ENCODE peak calls at places on chromosomes 2 and 18, in nine cellular contexts. One of them, this sample, is unnamed. For H3K36me3, the result is how much of the 10 kb centered on the place peaks cover.

GRCh38 chr2:128305555-128306080 is 13.1 kb downstream of the HS6ST1 start:
- DNase-seq in prostate gland: no peak
- DNase-seq in cardiac muscle cell: no peak
- DNase-seq in tibial artery: no peak
- DNase-seq in GM23248: peak
- DNase-seq in testis: no peak
- DNase-seq in transverse colon: no peak
- DNase-seq in stomach: no peak
- DNase-seq in SJSA1: no peak
- DNase-seq in this sample: no peak

GRCh38 chr2:136131961-136132839 is 14.3 kb upstream of the CXCR4 start:
- DNase-seq in cardiac muscle cell: no peak
- DNase-seq in tibial artery: peak
- DNase-seq in transverse colon: peak
- DNase-seq in GM23248: no peak
- DNase-seq in SJSA1: no peak
- DNase-seq in testis: no peak
- DNase-seq in stomach: peak
- DNase-seq in prostate gland: no peak
- DNase-seq in this sample: no peak

GRCh38 chr2:220463876-220464275 is 836.4 kb downstream of the SLC4A3 start:
- DNase-seq in GM23248: no peak
- DNase-seq in prostate gland: no peak
- DNase-seq in transverse colon: no peak
- DNase-seq in tibial artery: no peak
- DNase-seq in SJSA1: no peak
- DNase-seq in testis: no peak
- DNase-seq in cardiac muscle cell: no peak
- DNase-seq in stomach: no peak
- DNase-seq in this sample: no peak

GRCh38 chr18:46362533-46362932 is 258.3 kb downstream of the HAUS1 start:
- DNase-seq in GM23248: no peak
- DNase-seq in prostate gland: no peak
- DNase-seq in transverse colon: no peak
- DNase-seq in testis: no peak
- DNase-seq in stomach: no peak
- DNase-seq in tibial artery: no peak
- DNase-seq in cardiac muscle cell: no peak
- DNase-seq in SJSA1: no peak
- DNase-seq in this sample: no peak

GRCh38 chr2:205682239-205683021 is at the start of gene NRP2:
- DNase-seq in transverse colon: peak
- DNase-seq in tibial artery: peak
- DNase-seq in cardiac muscle cell: peak
- DNase-seq in prostate gland: peak
- DNase-seq in stomach: peak
- DNase-seq in GM23248: peak
- DNase-seq in testis: peak
- DNase-seq in SJSA1: peak
- DNase-seq in this sample: peak

GRCh38 chr2:120989556-120989848 is 253.8 kb downstream of the GLI2 start:
- DNase-seq in tibial artery: no peak
- DNase-seq in SJSA1: peak
- DNase-seq in testis: no peak
- DNase-seq in GM23248: no peak
- DNase-seq in transverse colon: no peak
- DNase-seq in stomach: peak
- DNase-seq in cardiac muscle cell: no peak
- DNase-seq in prostate gland: no peak
- DNase-seq in this sample: no peak

GRCh38 chr2:135985826-135986393 is 484 bp upstream of the DARS1 start:
- DNase-seq in prostate gland: no peak
- DNase-seq in cardiac muscle cell: no peak
- DNase-seq in tibial artery: no peak
- DNase-seq in SJSA1: no peak
- DNase-seq in GM23248: no peak
- DNase-seq in testis: no peak
- DNase-seq in transverse colon: no peak
- DNase-seq in stomach: no peak
- DNase-seq in this sample: no peak

GRCh38 chr2:240464514-240465241 is 29.2 kb downstream of the GPC1 start:
- DNase-seq in SJSA1: peak
- DNase-seq in GM23248: no peak
- DNase-seq in prostate gland: peak
- DNase-seq in stomach: peak
- DNase-seq in transverse colon: no peak
- DNase-seq in cardiac muscle cell: no peak
- DNase-seq in tibial artery: no peak
- DNase-seq in testis: no peak
- DNase-seq in this sample: no peak

GRCh38 chr2:56168163-56168562 is 15.6 kb upstream of the CCDC85A start:
- DNase-seq in transverse colon: no peak
- DNase-seq in prostate gland: no peak
- DNase-seq in GM23248: peak
- DNase-seq in testis: no peak
- DNase-seq in SJSA1: no peak
- DNase-seq in tibial artery: no peak
- DNase-seq in cardiac muscle cell: peak
- DNase-seq in stomach: no peak
- DNase-seq in this sample: no peak

GRCh38 chr18:59865241-59865986 is 34.4 kb upstream of the PMAIP1 start:
- DNase-seq in transverse colon: no peak
- DNase-seq in stomach: no peak
- DNase-seq in tibial artery: no peak
- DNase-seq in SJSA1: no peak
- DNase-seq in testis: no peak
- DNase-seq in prostate gland: no peak
- DNase-seq in GM23248: no peak
- DNase-seq in cardiac muscle cell: no peak
- DNase-seq in this sample: no peak

GRCh38 chr2:115190459-115190858 is 748.0 kb downstream of the DPP10 start:
- DNase-seq in tibial artery: no peak
- DNase-seq in GM23248: no peak
- DNase-seq in transverse colon: no peak
- DNase-seq in cardiac muscle cell: no peak
- DNase-seq in stomach: no peak
- DNase-seq in SJSA1: no peak
- DNase-seq in testis: no peak
- DNase-seq in prostate gland: no peak
- DNase-seq in this sample: no peak

GRCh38 chr2:208006833-208007232 is 18.5 kb downstream of the PLEKHM3 start:
- DNase-seq in testis: no peak
- DNase-seq in SJSA1: no peak
- DNase-seq in cardiac muscle cell: no peak
- DNase-seq in stomach: no peak
- DNase-seq in prostate gland: no peak
- DNase-seq in GM23248: peak
- DNase-seq in transverse colon: no peak
- DNase-seq in tibial artery: no peak
- DNase-seq in this sample: no peak

DNA sequence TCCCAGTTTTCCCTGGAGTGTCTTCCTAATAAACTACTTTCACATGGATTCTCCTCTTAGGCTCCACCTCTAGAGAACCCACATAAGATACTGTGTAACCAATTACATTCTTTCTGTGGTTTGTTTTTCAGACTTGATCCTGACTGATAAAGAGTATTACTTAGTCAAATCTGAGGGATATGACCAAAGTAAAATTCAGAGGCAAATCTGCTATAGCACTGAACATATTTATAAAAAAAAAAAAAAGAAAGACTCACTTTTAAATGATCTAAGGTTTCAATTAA is 13.9 kb downstream of the CKAP2L start:
- DNase-seq in SJSA1: no peak
- DNase-seq in stomach: no peak
- DNase-seq in prostate gland: no peak
- DNase-seq in cardiac muscle cell: peak
- DNase-seq in GM23248: peak
- DNase-seq in testis: no peak
- DNase-seq in tibial artery: no peak
- DNase-seq in transverse colon: no peak
- DNase-seq in this sample: no peak
- H3K36me3 ChIP-seq in SJSA1: half or more
- H3K36me3 ChIP-seq in stomach: under half
- H3K36me3 ChIP-seq in prostate gland: under half
- H3K36me3 ChIP-seq in cardiac muscle cell: under half
- H3K36me3 ChIP-seq in GM23248: under half
- H3K36me3 ChIP-seq in testis: under half
- H3K36me3 ChIP-seq in tibial artery: under half
- H3K36me3 ChIP-seq in transverse colon: under half
- H3K36me3 ChIP-seq in this sample: half or more

GRCh38 chr18:25621144-25621543 is 269.2 kb upstream of the ZNF521 start:
- DNase-seq in stomach: no peak
- DNase-seq in GM23248: no peak
- DNase-seq in prostate gland: no peak
- DNase-seq in transverse colon: no peak
- DNase-seq in testis: no peak
- DNase-seq in cardiac muscle cell: no peak
- DNase-seq in SJSA1: no peak
- DNase-seq in tibial artery: no peak
- DNase-seq in this sample: no peak

GRCh38 chr18:25621682-25622081 is 269.7 kb upstream of the ZNF521 start:
- DNase-seq in SJSA1: no peak
- DNase-seq in GM23248: no peak
- DNase-seq in cardiac muscle cell: no peak
- DNase-seq in prostate gland: no peak
- DNase-seq in stomach: no peak
- DNase-seq in transverse colon: no peak
- DNase-seq in tibial artery: no peak
- DNase-seq in testis: no peak
- DNase-seq in this sample: no peak
- H3K27ac ChIP-seq in SJSA1: no peak
- H3K27ac ChIP-seq in GM23248: no peak
- H3K27ac ChIP-seq in cardiac muscle cell: no peak
- H3K27ac ChIP-seq in prostate gland: no peak
- H3K27ac ChIP-seq in stomach: no peak
- H3K27ac ChIP-seq in transverse colon: no peak
- H3K27ac ChIP-seq in tibial artery: no peak
- H3K27ac ChIP-seq in testis: no peak
- H3K27ac ChIP-seq in this sample: no peak

DNA sequence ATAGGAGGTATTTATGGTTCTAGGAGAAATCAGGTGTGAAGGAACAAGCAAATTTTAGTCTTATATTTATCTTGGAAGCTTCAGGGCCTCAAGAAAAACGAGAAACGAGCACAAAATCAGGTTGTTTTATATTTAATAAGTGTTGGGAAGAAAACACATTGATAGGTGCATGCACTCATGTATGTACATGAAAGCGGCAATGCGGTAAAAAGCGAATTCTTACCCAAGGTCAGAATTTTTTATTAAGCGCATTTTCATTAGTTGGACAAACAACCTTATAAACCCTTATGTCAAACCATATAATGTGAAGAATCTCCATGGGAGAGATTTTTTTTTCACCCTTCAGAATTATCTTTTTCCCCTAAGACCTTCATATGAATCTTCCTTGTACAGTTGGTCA is 25.4 kb downstream of the SLC66A3 start:
- DNase-seq in SJSA1: no peak
- DNase-seq in prostate gland: no peak
- DNase-seq in transverse colon: no peak
- DNase-seq in tibial artery: no peak
- DNase-seq in cardiac muscle cell: no peak
- DNase-seq in stomach: no peak
- DNase-seq in GM23248: no peak
- DNase-seq in testis: no peak
- DNase-seq in this sample: no peak
- H3K36me3 ChIP-seq in SJSA1: under half
- H3K36me3 ChIP-seq in prostate gland: under half
- H3K36me3 ChIP-seq in transverse colon: under half
- H3K36me3 ChIP-seq in tibial artery: under half
- H3K36me3 ChIP-seq in cardiac muscle cell: under half
- H3K36me3 ChIP-seq in stomach: under half
- H3K36me3 ChIP-seq in GM23248: under half
- H3K36me3 ChIP-seq in testis: under half
- H3K36me3 ChIP-seq in this sample: under half

GRCh38 chr2:46064396-46064795 is 232.8 kb upstream of the EPAS1 start:
- DNase-seq in GM23248: no peak
- DNase-seq in testis: no peak
- DNase-seq in tibial artery: no peak
- DNase-seq in SJSA1: no peak
- DNase-seq in stomach: no peak
- DNase-seq in transverse colon: no peak
- DNase-seq in cardiac muscle cell: no peak
- DNase-seq in prostate gland: no peak
- DNase-seq in this sample: no peak

GRCh38 chr2:46066591-46066990 is 230.6 kb upstream of the EPAS1 start:
- DNase-seq in SJSA1: no peak
- DNase-seq in GM23248: no peak
- DNase-seq in testis: no peak
- DNase-seq in stomach: no peak
- DNase-seq in tibial artery: no peak
- DNase-seq in transverse colon: no peak
- DNase-seq in prostate gland: no peak
- DNase-seq in cardiac muscle cell: peak
- DNase-seq in this sample: no peak

GRCh38 chr2:46065152-46065551 is 232.1 kb upstream of the EPAS1 start:
- DNase-seq in cardiac muscle cell: peak
- DNase-seq in stomach: no peak
- DNase-seq in tibial artery: no peak
- DNase-seq in transverse colon: no peak
- DNase-seq in prostate gland: no peak
- DNase-seq in GM23248: peak
- DNase-seq in SJSA1: no peak
- DNase-seq in testis: no peak
- DNase-seq in this sample: no peak

GRCh38 chr2:46066116-46066515 is 231.1 kb upstream of the EPAS1 start:
- DNase-seq in transverse colon: no peak
- DNase-seq in stomach: no peak
- DNase-seq in testis: no peak
- DNase-seq in GM23248: peak
- DNase-seq in tibial artery: no peak
- DNase-seq in SJSA1: no peak
- DNase-seq in cardiac muscle cell: no peak
- DNase-seq in prostate gland: no peak
- DNase-seq in this sample: no peak

GRCh38 chr2:46062637-46063412 is 234.4 kb upstream of the EPAS1 start:
- DNase-seq in stomach: peak
- DNase-seq in tibial artery: peak
- DNase-seq in prostate gland: peak
- DNase-seq in transverse colon: peak
- DNase-seq in testis: peak
- DNase-seq in GM23248: peak
- DNase-seq in cardiac muscle cell: peak
- DNase-seq in SJSA1: peak
- DNase-seq in this sample: no peak
- H3K27ac ChIP-seq in stomach: peak
- H3K27ac ChIP-seq in tibial artery: no peak
- H3K27ac ChIP-seq in prostate gland: no peak
- H3K27ac ChIP-seq in transverse colon: no peak
- H3K27ac ChIP-seq in testis: no peak
- H3K27ac ChIP-seq in GM23248: no peak
- H3K27ac ChIP-seq in cardiac muscle cell: no peak
- H3K27ac ChIP-seq in SJSA1: peak
- H3K27ac ChIP-seq in this sample: no peak

DNA sequence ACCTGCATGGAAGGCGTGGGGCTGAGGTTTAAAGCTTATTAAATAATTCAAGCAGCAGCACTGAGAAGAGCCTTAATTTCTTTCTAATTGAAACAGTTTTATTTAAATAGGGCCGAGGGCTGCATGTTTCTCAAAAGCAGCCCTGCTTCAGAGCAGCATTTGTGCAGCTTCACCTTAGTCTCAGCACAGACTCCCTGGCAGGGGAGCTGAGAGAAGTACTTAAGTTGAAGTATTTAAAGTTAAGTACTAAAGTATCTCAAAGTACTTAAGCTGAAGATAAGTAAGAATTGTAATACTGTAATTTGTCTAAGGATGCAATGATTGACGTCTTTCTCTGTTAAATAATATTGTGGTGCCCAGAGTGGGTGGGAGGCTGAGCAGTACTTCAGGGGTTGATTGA is 31.4 kb downstream of the IMPA2 start:
- DNase-seq in tibial artery: no peak
- DNase-seq in prostate gland: no peak
- DNase-seq in SJSA1: no peak
- DNase-seq in testis: no peak
- DNase-seq in stomach: no peak
- DNase-seq in cardiac muscle cell: no peak
- DNase-seq in transverse colon: no peak
- DNase-seq in GM23248: no peak
- DNase-seq in this sample: no peak
- H3K36me3 ChIP-seq in tibial artery: half or more
- H3K36me3 ChIP-seq in prostate gland: under half
- H3K36me3 ChIP-seq in SJSA1: under half
- H3K36me3 ChIP-seq in testis: under half
- H3K36me3 ChIP-seq in stomach: under half
- H3K36me3 ChIP-seq in cardiac muscle cell: under half
- H3K36me3 ChIP-seq in transverse colon: under half
- H3K36me3 ChIP-seq in GM23248: under half
- H3K36me3 ChIP-seq in this sample: under half

This sample was measured in RWPE2.